ENCODE peak calls at places on chromosomes 12 and 14, in six cellular contexts. One of them, this sample, is unnamed.

GRCh38 chr12:31257784-31258183 is 68.2 kb downstream of the SINHCAF start:
- DNase-seq in astrocyte: no peak
- DNase-seq in astrocyte of the spinal cord: no peak
- DNase-seq in tibial artery: no peak
- DNase-seq in colonic mucosa: no peak
- DNase-seq in upper lobe of right lung: no peak
- DNase-seq in this sample: no peak

GRCh38 chr12:50313256-50313931 is 30.1 kb upstream of the LIMA1 start:
- DNase-seq in astrocyte: no peak
- DNase-seq in astrocyte of the spinal cord: no peak
- DNase-seq in tibial artery: no peak
- DNase-seq in colonic mucosa: no peak
- DNase-seq in upper lobe of right lung: no peak
- DNase-seq in this sample: peak; percentile 3

GRCh38 chr12:52398176-52398575 is 8.0 kb downstream of the KRT82 start:
- DNase-seq in astrocyte: no peak
- DNase-seq in astrocyte of the spinal cord: no peak
- DNase-seq in tibial artery: no peak
- DNase-seq in colonic mucosa: no peak
- DNase-seq in upper lobe of right lung: no peak
- DNase-seq in this sample: no peak

GRCh38 chr12:39372929-39373328 is 70.0 kb downstream of the KIF21A start:
- DNase-seq in astrocyte: peak; percentile 2
- DNase-seq in astrocyte of the spinal cord: peak; percentile 9
- DNase-seq in tibial artery: no peak
- DNase-seq in colonic mucosa: no peak
- DNase-seq in upper lobe of right lung: no peak
- DNase-seq in this sample: no peak

GRCh38 chr12:92551853-92552397 is 150.9 kb upstream of the PLEKHG7 start:
- DNase-seq in astrocyte: peak; percentile 74
- DNase-seq in astrocyte of the spinal cord: peak; percentile 37
- DNase-seq in tibial artery: no peak
- DNase-seq in colonic mucosa: no peak
- DNase-seq in upper lobe of right lung: no peak
- DNase-seq in this sample: peak; percentile 34

GRCh38 chr12:41439134-41439533 is 251.0 kb downstream of the PDZRN4 start:
- DNase-seq in astrocyte: no peak
- DNase-seq in astrocyte of the spinal cord: no peak
- DNase-seq in tibial artery: no peak
- DNase-seq in colonic mucosa: no peak
- DNase-seq in upper lobe of right lung: no peak
- DNase-seq in this sample: no peak

GRCh38 chr12:112861284-112861683 is 45.5 kb upstream of the OAS1 start:
- DNase-seq in astrocyte: no peak
- DNase-seq in astrocyte of the spinal cord: no peak
- DNase-seq in tibial artery: no peak
- DNase-seq in colonic mucosa: no peak
- DNase-seq in upper lobe of right lung: no peak
- DNase-seq in this sample: no peak

GRCh38 chr14:84403585-84403984 is 1126.4 kb upstream of the FLRT2 start:
- DNase-seq in astrocyte: no peak
- DNase-seq in astrocyte of the spinal cord: no peak
- DNase-seq in tibial artery: no peak
- DNase-seq in colonic mucosa: no peak
- DNase-seq in upper lobe of right lung: no peak
- DNase-seq in this sample: no peak

GRCh38 chr14:22588419-22589095 is 467 bp downstream of the DAD1 start:
- DNase-seq in astrocyte: no peak
- DNase-seq in astrocyte of the spinal cord: no peak
- DNase-seq in tibial artery: no peak
- DNase-seq in colonic mucosa: no peak
- DNase-seq in upper lobe of right lung: no peak
- DNase-seq in this sample: no peak

GRCh38 chr12:84562331-84562730 is 350.3 kb downstream of the SLC6A15 start:
- DNase-seq in astrocyte: no peak
- DNase-seq in astrocyte of the spinal cord: no peak
- DNase-seq in tibial artery: no peak
- DNase-seq in colonic mucosa: no peak
- DNase-seq in upper lobe of right lung: no peak
- DNase-seq in this sample: no peak

GRCh38 chr12:34605955-34606748 is 583.9 kb downstream of the ALG10 start:
- DNase-seq in astrocyte: no peak
- DNase-seq in astrocyte of the spinal cord: no peak
- DNase-seq in tibial artery: peak; percentile 35
- DNase-seq in colonic mucosa: no peak
- DNase-seq in upper lobe of right lung: no peak
- DNase-seq in this sample: no peak

GRCh38 chr14:90654831-90655276 is 161.4 kb downstream of the TTC7B start:
- DNase-seq in astrocyte: peak; percentile 72
- DNase-seq in astrocyte of the spinal cord: peak; percentile 62
- DNase-seq in tibial artery: no peak
- DNase-seq in colonic mucosa: no peak
- DNase-seq in upper lobe of right lung: no peak
- DNase-seq in this sample: peak; percentile 17

GRCh38 chr12:130976171-130976720 is 22.5 kb downstream of the ADGRD1 start:
- DNase-seq in astrocyte: no peak
- DNase-seq in astrocyte of the spinal cord: no peak
- DNase-seq in tibial artery: no peak
- DNase-seq in colonic mucosa: no peak
- DNase-seq in upper lobe of right lung: peak; percentile 40
- DNase-seq in this sample: no peak

GRCh38 chr12:62332598-62332997 is 72.4 kb downstream of the USP15 start:
- DNase-seq in astrocyte: peak; percentile 84
- DNase-seq in astrocyte of the spinal cord: peak; percentile 69
- DNase-seq in tibial artery: no peak
- DNase-seq in colonic mucosa: no peak
- DNase-seq in upper lobe of right lung: no peak
- DNase-seq in this sample: peak; percentile 74

GRCh38 chr14:61649283-61649682 is 46.0 kb upstream of the HIF1A start:
- DNase-seq in astrocyte: no peak
- DNase-seq in astrocyte of the spinal cord: no peak
- DNase-seq in tibial artery: no peak
- DNase-seq in colonic mucosa: no peak
- DNase-seq in upper lobe of right lung: no peak
- DNase-seq in this sample: no peak

GRCh38 chr12:26701604-26702215 is 131.3 kb downstream of the ITPR2 start:
- DNase-seq in astrocyte: peak; percentile 33
- DNase-seq in astrocyte of the spinal cord: peak; percentile 68
- DNase-seq in tibial artery: no peak
- DNase-seq in colonic mucosa: no peak
- DNase-seq in upper lobe of right lung: no peak
- DNase-seq in this sample: peak; percentile 66
- TF ChIP-seq CTCF in astrocyte: peak; percentile 48
- TF ChIP-seq CTCF in astrocyte of the spinal cord: peak; percentile 51
- TF ChIP-seq CTCF in tibial artery: peak; percentile 50
- TF ChIP-seq CTCF in colonic mucosa: peak; percentile 61
- TF ChIP-seq CTCF in upper lobe of right lung: peak; percentile 69
- TF ChIP-seq CTCF in this sample: peak; percentile 70

GRCh38 chr14:95712398-95712797 is 1.5 kb downstream of the TCL1A start:
- DNase-seq in astrocyte: no peak
- DNase-seq in astrocyte of the spinal cord: no peak
- DNase-seq in tibial artery: no peak
- DNase-seq in colonic mucosa: no peak
- DNase-seq in upper lobe of right lung: no peak
- DNase-seq in this sample: no peak
- H3K4me3 ChIP-seq in astrocyte: no peak overlapping the region
- H3K4me3 ChIP-seq in astrocyte of the spinal cord: no peak overlapping the region
- H3K4me3 ChIP-seq in tibial artery: no peak overlapping the region
- H3K4me3 ChIP-seq in colonic mucosa: no peak overlapping the region
- H3K4me3 ChIP-seq in upper lobe of right lung: no peak overlapping the region
- H3K4me3 ChIP-seq in this sample: no peak overlapping the region

DNA sequence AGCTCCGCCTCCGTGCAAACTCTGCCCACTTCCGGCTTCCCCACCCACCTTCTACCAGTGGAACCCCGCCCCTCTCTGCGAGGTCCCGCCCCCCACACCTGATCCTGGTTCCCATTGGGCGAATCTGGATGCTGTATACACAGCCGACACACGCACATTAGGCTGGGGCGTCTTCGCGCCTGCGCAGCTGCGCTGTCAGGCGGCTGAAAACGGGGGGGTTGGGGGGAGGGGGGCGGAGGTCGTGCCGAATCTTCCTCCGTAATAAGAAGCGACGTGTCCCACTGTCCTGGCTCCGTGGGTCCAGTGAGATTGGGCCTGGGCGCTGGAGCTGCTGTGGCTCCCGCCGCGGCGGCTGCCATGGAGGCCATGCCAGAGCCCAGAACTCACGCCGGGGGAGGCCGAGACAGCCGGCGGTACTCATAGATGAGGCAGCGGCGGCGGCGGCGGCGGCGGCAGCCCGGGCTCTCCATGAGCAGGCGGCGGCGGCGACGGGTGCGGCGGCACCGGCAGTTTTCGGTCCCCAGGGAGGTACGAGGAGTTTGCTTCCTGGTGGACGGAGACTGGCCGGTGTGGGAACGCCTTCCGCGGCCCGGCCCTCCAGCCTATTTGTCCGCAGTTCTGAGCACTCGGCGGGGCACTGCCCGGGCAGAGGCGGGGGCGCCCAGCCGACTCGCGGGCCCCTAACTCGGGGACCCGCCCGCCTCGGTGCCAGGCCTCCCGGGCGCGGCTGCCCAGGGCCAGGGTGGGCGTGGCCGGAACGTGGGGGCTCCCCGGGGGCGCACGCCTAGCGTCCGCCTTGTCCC is 64.5 kb downstream of the KLHL28 start:
- DNase-seq in astrocyte: peak; percentile 93
- DNase-seq in astrocyte of the spinal cord: peak; percentile 99
- DNase-seq in tibial artery: peak; percentile 99
- DNase-seq in colonic mucosa: peak; percentile 99
- DNase-seq in upper lobe of right lung: peak; percentile 99
- DNase-seq in this sample: peak; percentile 97
- TF ChIP-seq CTCF in astrocyte: no peak
- TF ChIP-seq CTCF in astrocyte of the spinal cord: no peak
- TF ChIP-seq CTCF in tibial artery: no peak
- TF ChIP-seq CTCF in colonic mucosa: no peak
- TF ChIP-seq CTCF in upper lobe of right lung: no peak
- TF ChIP-seq CTCF in this sample: no peak

DNA sequence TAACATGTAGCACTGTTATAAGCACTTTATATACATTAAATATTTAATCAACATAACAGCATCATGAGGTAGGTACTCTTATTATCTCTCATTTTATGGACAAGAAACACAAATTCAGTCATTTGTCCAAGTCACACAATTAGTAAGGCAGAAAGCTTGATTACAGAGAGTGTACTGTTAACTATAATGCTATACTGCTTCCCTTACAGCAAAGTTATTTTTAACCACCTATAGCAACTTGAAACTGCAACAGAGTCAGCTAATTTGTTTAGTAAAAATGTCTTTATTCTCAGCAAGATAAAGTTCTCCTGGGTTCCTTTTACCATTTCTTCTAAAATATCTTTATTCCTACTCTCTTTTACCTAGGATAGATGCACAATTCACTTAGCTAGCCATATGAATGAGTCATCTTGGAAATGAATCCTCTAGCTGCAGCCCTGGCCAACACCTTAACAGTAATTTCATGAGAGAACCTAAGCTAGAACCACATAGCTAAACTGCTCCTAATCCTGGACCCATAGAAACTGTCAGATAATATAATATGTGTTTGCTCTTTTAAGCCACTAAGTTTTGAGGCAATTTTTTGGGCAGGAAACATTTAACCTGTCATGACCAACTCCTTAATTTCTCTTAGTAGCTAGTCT is 90.2 kb upstream of the HECTD1 start:
- DNase-seq in astrocyte: peak; percentile 38
- DNase-seq in astrocyte of the spinal cord: peak; percentile 41
- DNase-seq in tibial artery: no peak
- DNase-seq in colonic mucosa: no peak
- DNase-seq in upper lobe of right lung: no peak
- DNase-seq in this sample: peak; percentile 3
- H3K4me3 ChIP-seq in astrocyte: no peak overlapping the region
- H3K4me3 ChIP-seq in astrocyte of the spinal cord: no peak overlapping the region
- H3K4me3 ChIP-seq in tibial artery: no peak overlapping the region
- H3K4me3 ChIP-seq in colonic mucosa: no peak overlapping the region
- H3K4me3 ChIP-seq in upper lobe of right lung: no peak overlapping the region
- H3K4me3 ChIP-seq in this sample: no peak overlapping the region

DNA sequence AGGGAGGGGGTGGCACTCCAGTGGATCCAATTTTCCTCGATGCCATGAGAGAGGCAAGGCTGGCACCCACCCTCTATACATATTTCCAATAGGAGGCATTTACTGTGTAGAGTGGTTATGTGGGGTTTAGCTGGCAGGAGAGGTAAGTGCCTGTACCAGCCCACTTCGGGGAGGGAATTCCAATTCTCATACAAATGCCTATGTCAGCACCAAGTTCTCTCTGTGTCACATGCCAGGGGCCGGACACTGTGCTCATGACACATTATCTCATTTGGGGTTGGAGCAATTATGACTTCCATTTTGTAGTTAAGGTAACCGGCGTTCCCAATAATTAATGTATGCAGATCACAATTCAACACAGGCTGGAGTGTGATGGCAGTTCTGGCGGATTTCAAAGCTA is 284.3 kb downstream of the KSR2 start:
- DNase-seq in astrocyte: no peak
- DNase-seq in astrocyte of the spinal cord: no peak
- DNase-seq in tibial artery: no peak
- DNase-seq in colonic mucosa: no peak
- DNase-seq in upper lobe of right lung: no peak
- DNase-seq in this sample: no peak
- TF ChIP-seq CTCF in astrocyte: no peak
- TF ChIP-seq CTCF in astrocyte of the spinal cord: no peak
- TF ChIP-seq CTCF in tibial artery: no peak
- TF ChIP-seq CTCF in colonic mucosa: no peak
- TF ChIP-seq CTCF in upper lobe of right lung: no peak
- TF ChIP-seq CTCF in this sample: no peak

GRCh38 chr12:132689227-132689626 is 1.8 kb downstream of the PXMP2 start:
- DNase-seq in astrocyte: no peak
- DNase-seq in astrocyte of the spinal cord: no peak
- DNase-seq in tibial artery: no peak
- DNase-seq in colonic mucosa: peak; percentile 87
- DNase-seq in upper lobe of right lung: no peak
- DNase-seq in this sample: no peak
- H3K4me3 ChIP-seq in astrocyte: no peak overlapping the region
- H3K4me3 ChIP-seq in astrocyte of the spinal cord: no peak overlapping the region
- H3K4me3 ChIP-seq in tibial artery: no peak overlapping the region
- H3K4me3 ChIP-seq in colonic mucosa: no peak overlapping the region
- H3K4me3 ChIP-seq in upper lobe of right lung: no peak overlapping the region
- H3K4me3 ChIP-seq in this sample: no peak overlapping the region

DNA sequence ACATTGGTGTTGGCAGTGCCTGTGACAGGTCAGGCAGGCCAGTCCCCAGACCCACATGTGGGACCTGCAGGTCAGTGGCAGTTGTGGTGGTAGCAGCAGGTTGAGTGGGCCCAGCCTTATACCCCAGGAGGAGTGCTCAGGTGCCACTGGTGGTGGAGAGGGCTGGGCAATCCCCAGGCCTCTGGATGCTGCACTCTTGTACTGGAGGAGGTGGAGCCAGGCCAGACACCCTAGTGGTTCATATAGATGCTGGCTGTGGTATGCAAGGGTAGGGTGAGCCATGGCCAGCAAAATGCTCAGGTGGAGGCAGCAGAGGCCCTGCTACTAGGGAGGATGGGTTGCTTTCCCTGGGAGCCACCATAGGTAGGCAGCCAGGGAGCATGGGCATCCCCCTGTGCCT is 190.4 kb upstream of the TMPO start:
- DNase-seq in astrocyte: no peak
- DNase-seq in astrocyte of the spinal cord: no peak
- DNase-seq in tibial artery: no peak
- DNase-seq in colonic mucosa: no peak
- DNase-seq in upper lobe of right lung: peak; percentile 46
- DNase-seq in this sample: no peak
- TF ChIP-seq CTCF in astrocyte: no peak
- TF ChIP-seq CTCF in astrocyte of the spinal cord: no peak
- TF ChIP-seq CTCF in tibial artery: no peak
- TF ChIP-seq CTCF in colonic mucosa: no peak
- TF ChIP-seq CTCF in upper lobe of right lung: no peak
- TF ChIP-seq CTCF in this sample: no peak